ENCODE peak calls at places on chromosomes 1 and 21, in seven cellular contexts. One of them, this sample, is unnamed.

GRCh38 chr1:100363831-100364230 is 11.5 kb downstream of the CDC14A start:
- DNase-seq in left lung: no peak
- DNase-seq in epithelial cell of proximal tubule: no peak
- DNase-seq in lower lobe of right lung: no peak
- DNase-seq in brain microvascular endothelial cell: no peak
- DNase-seq in CD4-positive, alpha-beta T cell: no peak
- DNase-seq in nephron progenitor cell: no peak
- DNase-seq in this sample: no peak

GRCh38 chr1:3323791-3324703 is 130.4 kb upstream of the ARHGEF16 start:
- DNase-seq in left lung: peak
- DNase-seq in brain microvascular endothelial cell: no peak
- DNase-seq in CD4-positive, alpha-beta T cell: no peak
- DNase-seq in nephron progenitor cell: no peak
- DNase-seq in lower lobe of right lung: no peak
- DNase-seq in epithelial cell of proximal tubule: no peak
- DNase-seq in this sample: no peak

GRCh38 chr1:36864182-36865079 is 169.9 kb downstream of the GRIK3 start:
- DNase-seq in left lung: no peak
- DNase-seq in nephron progenitor cell: peak
- DNase-seq in epithelial cell of proximal tubule: no peak
- DNase-seq in CD4-positive, alpha-beta T cell: no peak
- DNase-seq in lower lobe of right lung: peak
- DNase-seq in brain microvascular endothelial cell: no peak
- DNase-seq in this sample: no peak

GRCh38 chr1:167401260-167401873 is 117.0 kb downstream of the CD247 start:
- DNase-seq in brain microvascular endothelial cell: peak
- DNase-seq in lower lobe of right lung: peak
- DNase-seq in CD4-positive, alpha-beta T cell: peak
- DNase-seq in epithelial cell of proximal tubule: peak
- DNase-seq in nephron progenitor cell: peak
- DNase-seq in left lung: no peak
- DNase-seq in this sample: no peak

GRCh38 chr21:39087238-39087975 is 95.8 kb downstream of the PSMG1 start:
- DNase-seq in epithelial cell of proximal tubule: no peak
- DNase-seq in CD4-positive, alpha-beta T cell: no peak
- DNase-seq in nephron progenitor cell: no peak
- DNase-seq in lower lobe of right lung: no peak
- DNase-seq in brain microvascular endothelial cell: no peak
- DNase-seq in left lung: no peak
- DNase-seq in this sample: no peak

GRCh38 chr1:169312084-169312954 is 55.3 kb downstream of the NME7 start:
- DNase-seq in brain microvascular endothelial cell: peak
- DNase-seq in lower lobe of right lung: no peak
- DNase-seq in left lung: no peak
- DNase-seq in nephron progenitor cell: no peak
- DNase-seq in CD4-positive, alpha-beta T cell: no peak
- DNase-seq in epithelial cell of proximal tubule: peak
- DNase-seq in this sample: no peak

GRCh38 chr1:153525088-153525713 is 10.6 kb downstream of the S100A6 start:
- DNase-seq in left lung: no peak
- DNase-seq in epithelial cell of proximal tubule: no peak
- DNase-seq in lower lobe of right lung: no peak
- DNase-seq in CD4-positive, alpha-beta T cell: no peak
- DNase-seq in nephron progenitor cell: no peak
- DNase-seq in brain microvascular endothelial cell: no peak
- DNase-seq in this sample: no peak

GRCh38 chr1:22142315-22143064 is 407 bp downstream of the WNT4 start:
- DNase-seq in left lung: no peak
- DNase-seq in CD4-positive, alpha-beta T cell: no peak
- DNase-seq in lower lobe of right lung: no peak
- DNase-seq in nephron progenitor cell: peak
- DNase-seq in brain microvascular endothelial cell: no peak
- DNase-seq in epithelial cell of proximal tubule: no peak
- DNase-seq in this sample: no peak

GRCh38 chr1:170685166-170685565 is 21.2 kb downstream of the PRRX1 start:
- DNase-seq in left lung: no peak
- DNase-seq in epithelial cell of proximal tubule: no peak
- DNase-seq in CD4-positive, alpha-beta T cell: no peak
- DNase-seq in nephron progenitor cell: no peak
- DNase-seq in brain microvascular endothelial cell: peak
- DNase-seq in lower lobe of right lung: no peak
- DNase-seq in this sample: no peak

GRCh38 chr1:110152133-110152785 is 2.0 kb downstream of the SLC6A17 start:
- DNase-seq in brain microvascular endothelial cell: peak
- DNase-seq in CD4-positive, alpha-beta T cell: no peak
- DNase-seq in nephron progenitor cell: no peak
- DNase-seq in epithelial cell of proximal tubule: no peak
- DNase-seq in lower lobe of right lung: no peak
- DNase-seq in left lung: no peak
- DNase-seq in this sample: no peak

GRCh38 chr1:145979746-145980435 is 15.4 kb downstream of the POLR3GL start:
- DNase-seq in left lung: no peak
- DNase-seq in brain microvascular endothelial cell: no peak
- DNase-seq in lower lobe of right lung: no peak
- DNase-seq in nephron progenitor cell: no peak
- DNase-seq in CD4-positive, alpha-beta T cell: no peak
- DNase-seq in epithelial cell of proximal tubule: no peak
- DNase-seq in this sample: no peak

GRCh38 chr1:181452746-181453145 is 30.6 kb upstream of the CACNA1E start:
- DNase-seq in left lung: no peak
- DNase-seq in CD4-positive, alpha-beta T cell: no peak
- DNase-seq in lower lobe of right lung: no peak
- DNase-seq in brain microvascular endothelial cell: no peak
- DNase-seq in epithelial cell of proximal tubule: peak
- DNase-seq in nephron progenitor cell: no peak
- DNase-seq in this sample: no peak

GRCh38 chr1:18583326-18583941 is 47.2 kb upstream of the PAX7 start:
- DNase-seq in epithelial cell of proximal tubule: no peak
- DNase-seq in nephron progenitor cell: no peak
- DNase-seq in lower lobe of right lung: no peak
- DNase-seq in CD4-positive, alpha-beta T cell: no peak
- DNase-seq in left lung: no peak
- DNase-seq in brain microvascular endothelial cell: no peak
- DNase-seq in this sample: no peak

GRCh38 chr1:101259744-101260148 is 22.9 kb downstream of the S1PR1 start:
- DNase-seq in brain microvascular endothelial cell: no peak
- DNase-seq in CD4-positive, alpha-beta T cell: no peak
- DNase-seq in nephron progenitor cell: no peak
- DNase-seq in lower lobe of right lung: no peak
- DNase-seq in epithelial cell of proximal tubule: peak
- DNase-seq in left lung: no peak
- DNase-seq in this sample: no peak

GRCh38 chr1:70504821-70505193 is 93.7 kb downstream of the CTH start:
- DNase-seq in brain microvascular endothelial cell: peak
- DNase-seq in lower lobe of right lung: no peak
- DNase-seq in left lung: no peak
- DNase-seq in epithelial cell of proximal tubule: no peak
- DNase-seq in CD4-positive, alpha-beta T cell: no peak
- DNase-seq in nephron progenitor cell: no peak
- DNase-seq in this sample: no peak

GRCh38 chr1:2431503-2431902 is 19.1 kb upstream of the PEX10 start:
- DNase-seq in epithelial cell of proximal tubule: no peak
- DNase-seq in lower lobe of right lung: no peak
- DNase-seq in nephron progenitor cell: no peak
- DNase-seq in brain microvascular endothelial cell: no peak
- DNase-seq in CD4-positive, alpha-beta T cell: no peak
- DNase-seq in left lung: no peak
- DNase-seq in this sample: no peak

GRCh38 chr1:203268901-203269653 is 36.2 kb upstream of the BTG2 start:
- DNase-seq in left lung: no peak
- DNase-seq in CD4-positive, alpha-beta T cell: no peak
- DNase-seq in brain microvascular endothelial cell: peak
- DNase-seq in epithelial cell of proximal tubule: no peak
- DNase-seq in lower lobe of right lung: no peak
- DNase-seq in nephron progenitor cell: peak
- DNase-seq in this sample: no peak

GRCh38 chr1:150548632-150549495 is at the start of gene ADAMTSL4:
- DNase-seq in CD4-positive, alpha-beta T cell: no peak
- DNase-seq in lower lobe of right lung: peak
- DNase-seq in left lung: peak
- DNase-seq in epithelial cell of proximal tubule: no peak
- DNase-seq in nephron progenitor cell: peak
- DNase-seq in brain microvascular endothelial cell: peak
- DNase-seq in this sample: no peak

GRCh38 chr1:90728656-90729257 is 11.7 kb upstream of the BARHL2 start:
- DNase-seq in left lung: no peak
- DNase-seq in brain microvascular endothelial cell: no peak
- DNase-seq in nephron progenitor cell: no peak
- DNase-seq in CD4-positive, alpha-beta T cell: no peak
- DNase-seq in lower lobe of right lung: no peak
- DNase-seq in epithelial cell of proximal tubule: no peak
- DNase-seq in this sample: no peak

GRCh38 chr1:229133734-229134265 is 137.1 kb upstream of the RAB4A start:
- DNase-seq in brain microvascular endothelial cell: no peak
- DNase-seq in lower lobe of right lung: no peak
- DNase-seq in CD4-positive, alpha-beta T cell: no peak
- DNase-seq in left lung: no peak
- DNase-seq in nephron progenitor cell: no peak
- DNase-seq in epithelial cell of proximal tubule: no peak
- DNase-seq in this sample: no peak

GRCh38 chr1:22870201-22870871 is 102.3 kb downstream of the LACTBL1 start:
- DNase-seq in lower lobe of right lung: no peak
- DNase-seq in brain microvascular endothelial cell: no peak
- DNase-seq in CD4-positive, alpha-beta T cell: no peak
- DNase-seq in left lung: no peak
- DNase-seq in epithelial cell of proximal tubule: no peak
- DNase-seq in nephron progenitor cell: peak
- DNase-seq in this sample: no peak

GRCh38 chr1:19457555-19457954 is 27.8 kb downstream of the CAPZB start:
- DNase-seq in nephron progenitor cell: no peak
- DNase-seq in brain microvascular endothelial cell: no peak
- DNase-seq in lower lobe of right lung: no peak
- DNase-seq in left lung: no peak
- DNase-seq in epithelial cell of proximal tubule: no peak
- DNase-seq in CD4-positive, alpha-beta T cell: no peak
- DNase-seq in this sample: no peak

DNA sequence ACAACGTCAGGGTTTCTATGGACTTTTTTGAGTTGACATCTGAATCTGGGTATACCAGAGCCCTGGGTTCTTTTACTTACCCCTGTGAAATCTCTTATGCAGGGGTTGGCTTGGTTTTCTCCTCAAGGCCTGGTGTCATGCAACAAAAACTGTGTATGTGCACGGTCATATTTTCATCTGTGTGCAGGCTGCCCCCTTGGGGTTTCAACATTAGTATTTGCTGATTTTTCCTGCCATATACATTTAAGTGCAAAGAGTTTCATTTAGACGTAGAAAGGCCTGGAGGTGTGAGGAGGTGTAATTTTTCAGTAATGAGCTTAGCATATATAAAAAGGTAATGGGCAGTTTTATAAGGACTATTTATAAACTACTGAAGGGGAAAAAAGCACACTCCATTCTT is 21.9 kb upstream of the ZBTB18 start:
- DNase-seq in left lung: no peak
- DNase-seq in nephron progenitor cell: no peak
- DNase-seq in CD4-positive, alpha-beta T cell: no peak
- DNase-seq in epithelial cell of proximal tubule: no peak
- DNase-seq in lower lobe of right lung: no peak
- DNase-seq in brain microvascular endothelial cell: no peak
- DNase-seq in this sample: no peak
- TF ChIP-seq CTCF in left lung: no peak
- TF ChIP-seq CTCF in nephron progenitor cell: no peak
- TF ChIP-seq CTCF in CD4-positive, alpha-beta T cell: no peak
- TF ChIP-seq CTCF in epithelial cell of proximal tubule: peak
- TF ChIP-seq CTCF in lower lobe of right lung: no peak
- TF ChIP-seq CTCF in brain microvascular endothelial cell: peak
- TF ChIP-seq CTCF in this sample: no peak

GRCh38 chr1:108316545-108316944 is 72.7 kb upstream of the NBPF4 start:
- DNase-seq in lower lobe of right lung: no peak
- DNase-seq in nephron progenitor cell: no peak
- DNase-seq in left lung: no peak
- DNase-seq in epithelial cell of proximal tubule: no peak
- DNase-seq in brain microvascular endothelial cell: no peak
- DNase-seq in CD4-positive, alpha-beta T cell: no peak
- DNase-seq in this sample: no peak
- TF ChIP-seq CTCF in lower lobe of right lung: no peak
- TF ChIP-seq CTCF in nephron progenitor cell: peak
- TF ChIP-seq CTCF in left lung: no peak
- TF ChIP-seq CTCF in epithelial cell of proximal tubule: peak
- TF ChIP-seq CTCF in brain microvascular endothelial cell: peak
- TF ChIP-seq CTCF in CD4-positive, alpha-beta T cell: no peak
- TF ChIP-seq CTCF in this sample: no peak

DNA sequence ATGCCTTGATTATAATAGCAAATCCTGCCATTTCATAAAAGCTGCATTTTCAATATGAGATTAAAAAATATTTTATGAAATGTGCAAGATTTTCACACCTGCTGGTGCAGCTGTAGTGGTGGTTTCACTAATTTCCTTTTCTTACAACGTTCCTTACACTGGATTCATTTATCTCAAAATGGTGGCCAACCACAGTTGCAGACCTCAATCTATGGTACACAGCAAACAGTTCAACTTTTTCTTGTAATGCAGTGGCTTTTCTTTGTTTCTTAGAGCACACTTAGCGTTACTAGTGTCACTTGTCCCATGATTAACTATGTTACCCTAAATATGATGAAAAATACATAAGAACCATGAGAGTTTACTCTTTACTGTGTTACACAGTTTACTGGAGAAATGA is 32.7 kb downstream of the FCER1A start:
- DNase-seq in left lung: no peak
- DNase-seq in epithelial cell of proximal tubule: no peak
- DNase-seq in CD4-positive, alpha-beta T cell: no peak
- DNase-seq in lower lobe of right lung: no peak
- DNase-seq in brain microvascular endothelial cell: no peak
- DNase-seq in nephron progenitor cell: no peak
- DNase-seq in this sample: no peak
- TF ChIP-seq CTCF in left lung: no peak
- TF ChIP-seq CTCF in epithelial cell of proximal tubule: no peak
- TF ChIP-seq CTCF in CD4-positive, alpha-beta T cell: no peak
- TF ChIP-seq CTCF in lower lobe of right lung: no peak
- TF ChIP-seq CTCF in brain microvascular endothelial cell: no peak
- TF ChIP-seq CTCF in nephron progenitor cell: no peak
- TF ChIP-seq CTCF in this sample: no peak

DNA sequence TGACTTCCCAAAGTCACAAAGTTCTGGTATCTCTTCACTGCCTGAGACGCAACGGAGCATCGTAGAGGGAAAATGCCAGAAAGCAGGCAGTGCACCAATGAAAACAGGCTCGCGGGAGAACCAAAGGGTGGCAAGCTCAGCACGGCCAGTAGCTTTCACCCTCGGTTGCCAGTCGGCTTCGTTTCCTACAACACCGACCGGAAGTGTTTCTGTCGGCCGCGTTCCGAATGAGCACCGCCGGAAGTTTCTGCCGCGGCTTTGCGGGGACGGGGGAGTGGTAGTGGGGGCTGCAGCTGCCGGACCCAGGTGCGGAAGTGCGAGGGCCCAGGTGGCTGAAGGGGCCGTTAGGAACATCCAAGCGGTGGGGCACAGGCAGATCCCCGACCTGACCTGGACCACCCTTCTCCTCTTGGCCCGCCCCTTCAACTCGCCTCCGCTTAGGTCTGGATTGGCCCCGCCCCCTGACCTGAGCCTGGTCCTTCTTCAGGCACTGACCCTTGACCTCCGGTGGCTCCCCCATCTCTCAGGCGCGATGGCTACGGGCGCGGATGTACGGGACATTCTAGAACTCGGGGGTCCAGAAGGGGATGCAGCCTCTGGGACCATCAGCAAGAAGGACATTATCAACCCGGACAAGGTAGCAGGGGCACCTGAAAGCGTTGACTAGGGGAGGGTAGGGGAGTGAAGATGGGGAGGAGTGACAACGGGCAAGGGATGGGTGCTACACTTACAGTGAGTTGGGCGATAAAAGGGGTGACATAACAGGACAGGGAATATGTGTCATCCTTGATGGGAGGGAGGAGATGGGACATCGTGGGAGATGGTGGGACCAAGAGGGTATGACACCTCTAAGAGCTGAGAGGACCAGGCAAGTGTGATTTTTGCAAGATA is at the start of gene DMAP1:
- DNase-seq in CD4-positive, alpha-beta T cell: peak
- DNase-seq in epithelial cell of proximal tubule: peak
- DNase-seq in lower lobe of right lung: peak
- DNase-seq in brain microvascular endothelial cell: peak
- DNase-seq in left lung: peak
- DNase-seq in nephron progenitor cell: peak
- DNase-seq in this sample: peak
- TF ChIP-seq CTCF in CD4-positive, alpha-beta T cell: no peak
- TF ChIP-seq CTCF in epithelial cell of proximal tubule: no peak
- TF ChIP-seq CTCF in lower lobe of right lung: no peak
- TF ChIP-seq CTCF in brain microvascular endothelial cell: peak
- TF ChIP-seq CTCF in left lung: no peak
- TF ChIP-seq CTCF in nephron progenitor cell: no peak
- TF ChIP-seq CTCF in this sample: no peak